ENCODE peak calls at places on chromosomes 6 and 20, in four cellular contexts. Z is GM23338, N is GM12878, E is H1. M is an unnamed sample.

GRCh38 chr20:12177657-12178293 is 260.1 kb downstream of the BTBD3 start:
- DNase-seq in N (no peak), E (no peak), Z (no peak), M (no peak)

GRCh38 chr6:37787216-37787615 is 32.3 kb upstream of the ZFAND3 start:
- DNase-seq in N (no peak), Z (no peak), E (no peak), M (no peak)

GRCh38 chr6:5511924-5512323 is 250.6 kb downstream of the FARS2 start:
- DNase-seq in Z (no peak), E (no peak), N (no peak), M (no peak)

GRCh38 chr20:24991897-24992419 is 593 bp downstream of the APMAP start:
- DNase-seq in Z (peak), N (no peak), E (no peak), M (peak)

GRCh38 chr20:58003525-58003924 is 224.9 kb downstream of the ANKRD60 start:
- DNase-seq in Z (no peak), N (no peak), E (no peak), M (no peak)

GRCh38 chr6:115969207-115969929 is 91.3 kb downstream of the FRK start:
- DNase-seq in E (peak), N (no peak), Z (peak), M (peak)

GRCh38 chr6:136550330-136551071 is at the start of gene MAP7:
- DNase-seq in N (no peak), E (peak), Z (peak), M (peak)

GRCh38 chr6:137332637-137333228 is 113.5 kb upstream of the IFNGR1 start:
- DNase-seq in Z (no peak), N (no peak), E (no peak), M (no peak)

GRCh38 chr6:31586596-31586995 is 519 bp downstream of the LST1 start:
- DNase-seq in Z (no peak), N (no peak), E (no peak), M (no peak)

GRCh38 chr6:30411515-30412207 is 66.7 kb downstream of the RPP21 start:
- DNase-seq in N (no peak), Z (peak), E (peak), M (peak)

GRCh38 chr6:75800708-75801505 is 51.9 kb downstream of the MYO6 start:
- DNase-seq in N (no peak), E (no peak), Z (no peak), M (no peak)

GRCh38 chr20:18541741-18542140 is 25.5 kb upstream of the SMIM26 start:
- DNase-seq in Z (no peak), N (no peak), E (no peak), M (no peak)

GRCh38 chr6:29965873-29966601 is 23.7 kb downstream of the HLA-A start:
- DNase-seq in E (no peak), N (peak), Z (peak), M (no peak)

GRCh38 chr6:7108964-7109836 is 1.4 kb downstream of the RREB1 start:
- DNase-seq in E (no peak), N (no peak), Z (peak), M (peak)

GRCh38 chr20:48758206-48758820 is 69.5 kb downstream of the PREX1 start:
- DNase-seq in Z (no peak), E (no peak), N (no peak), M (no peak)

GRCh38 chr6:18388942-18389341 is 1.8 kb downstream of the RNF144B start:
- DNase-seq in N (no peak), Z (peak), E (no peak), M (no peak)

GRCh38 chr6:101516553-101516952 is 123.0 kb downstream of the GRIK2 start:
- DNase-seq in E (no peak), Z (no peak), N (no peak), M (no peak)

GRCh38 chr6:6546318-6547110 is 42.0 kb upstream of the LY86 start:
- DNase-seq in Z (peak), E (no peak), N (no peak), M (peak)

GRCh38 chr20:62476074-62476838 is 461 bp upstream of the GATA5 start:
- DNase-seq in N (no peak), E (no peak), Z (peak), M (peak)

GRCh38 chr6:169648617-169649016 is 53.2 kb downstream of the WDR27 start:
- DNase-seq in Z (no peak), N (no peak), E (no peak), M (no peak)

GRCh38 chr20:17536944-17537444 is 5.8 kb upstream of the BFSP1 start:
- DNase-seq in E (peak), N (no peak), Z (peak), M (peak)

GRCh38 chr20:14785065-14785743 is 447.8 kb upstream of the FLRT3 start:
- DNase-seq in Z (no peak), N (no peak), E (no peak), M (no peak)

GRCh38 chr20:51534764-51535386 is 7.6 kb downstream of the NFATC2 start:
- DNase-seq in Z (no peak), N (no peak), E (no peak), M (no peak)
- TF ChIP-seq CREB1 in Z (no peak), N (no peak), E (no peak), M (no peak)

GRCh38 chr20:61159940-61160688 is 91.9 kb upstream of the CDH4 start:
- DNase-seq in E (no peak), N (no peak), Z (no peak), M (no peak)

GRCh38 chr20:61166324-61166723 is 85.7 kb upstream of the CDH4 start:
- DNase-seq in E (no peak), N (no peak), Z (no peak), M (no peak)

GRCh38 chr20:61162506-61162905 is 89.6 kb upstream of the CDH4 start:
- DNase-seq in E (no peak), N (no peak), Z (no peak), M (no peak)

GRCh38 chr20:61161649-61162210 is 90.3 kb upstream of the CDH4 start:
- DNase-seq in E (no peak), N (no peak), Z (no peak), M (no peak)

DNA sequence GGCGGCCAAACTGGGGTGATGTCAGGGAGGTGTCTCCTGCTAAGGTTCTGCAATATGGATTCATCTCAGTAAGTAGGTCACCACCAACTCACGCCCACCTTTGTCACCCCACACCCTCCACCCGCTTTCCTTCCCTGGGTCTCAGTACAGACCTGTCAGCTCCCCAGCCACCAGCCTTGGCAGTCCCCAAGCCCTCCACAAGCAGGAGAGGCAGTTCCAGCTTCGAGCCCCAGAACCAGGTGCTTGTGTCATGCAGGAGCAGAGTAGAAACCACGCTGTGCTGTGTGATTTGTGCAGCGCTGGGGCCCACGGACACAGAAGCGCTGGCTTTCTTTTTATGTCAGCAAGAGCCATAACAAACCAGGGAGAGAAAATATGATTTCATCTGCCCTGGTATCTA is 89.0 kb upstream of the CDH4 start:
- DNase-seq in N (no peak), E (no peak), Z (no peak), M (no peak)
- TF ChIP-seq CREB1 in N (no peak), E (no peak), Z (no peak), M (no peak)

GRCh38 chr6:113696960-113697359 is 160.2 kb upstream of the MARCKS start:
- DNase-seq in E (no peak), Z (no peak), N (no peak), M (no peak)
- TF ChIP-seq CREB1 in E (no peak), Z (no peak), N (no peak), M (no peak)

DNA sequence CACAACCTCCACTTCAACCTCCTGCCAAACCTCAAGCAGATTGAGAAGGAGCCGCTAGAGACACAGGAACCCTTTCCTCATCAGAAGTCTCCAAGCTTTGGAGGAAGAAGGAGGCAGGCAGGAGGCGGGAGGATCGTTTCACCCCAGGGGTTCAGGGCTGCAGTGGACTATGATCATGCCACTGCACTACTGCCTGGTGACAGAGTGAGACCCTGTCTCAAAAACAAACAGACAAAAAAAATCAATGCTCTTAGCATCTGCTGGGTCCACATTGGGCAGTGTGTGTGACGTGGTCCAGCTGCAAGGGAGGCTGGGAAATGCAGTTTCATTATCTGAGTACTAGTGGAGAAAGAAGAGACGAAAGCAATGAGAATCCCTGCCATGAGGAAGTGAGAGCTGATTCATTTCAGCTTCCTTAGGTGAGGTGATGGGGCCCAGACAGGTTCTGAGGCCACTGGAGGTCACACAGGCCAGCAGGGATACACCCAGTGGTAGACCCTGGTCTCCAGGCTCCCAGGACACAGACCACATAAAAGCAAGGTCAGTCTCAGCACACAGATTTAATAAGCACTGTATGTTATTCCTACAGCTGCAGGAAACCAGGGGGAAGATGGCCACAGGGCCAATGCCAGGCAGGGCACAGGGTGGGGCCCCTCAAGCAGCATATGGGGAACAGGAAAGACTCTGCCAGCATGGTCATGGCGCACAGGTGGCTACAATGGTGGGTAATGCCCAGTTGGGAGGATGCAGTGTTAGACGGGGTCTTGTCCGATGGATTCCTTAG is 4.3 kb downstream of the GFRA4 start:
- DNase-seq in Z (no peak), E (no peak), N (peak), M (no peak)
- TF ChIP-seq CREB1 in Z (no peak), E (no peak), N (peak), M (no peak)

DNA sequence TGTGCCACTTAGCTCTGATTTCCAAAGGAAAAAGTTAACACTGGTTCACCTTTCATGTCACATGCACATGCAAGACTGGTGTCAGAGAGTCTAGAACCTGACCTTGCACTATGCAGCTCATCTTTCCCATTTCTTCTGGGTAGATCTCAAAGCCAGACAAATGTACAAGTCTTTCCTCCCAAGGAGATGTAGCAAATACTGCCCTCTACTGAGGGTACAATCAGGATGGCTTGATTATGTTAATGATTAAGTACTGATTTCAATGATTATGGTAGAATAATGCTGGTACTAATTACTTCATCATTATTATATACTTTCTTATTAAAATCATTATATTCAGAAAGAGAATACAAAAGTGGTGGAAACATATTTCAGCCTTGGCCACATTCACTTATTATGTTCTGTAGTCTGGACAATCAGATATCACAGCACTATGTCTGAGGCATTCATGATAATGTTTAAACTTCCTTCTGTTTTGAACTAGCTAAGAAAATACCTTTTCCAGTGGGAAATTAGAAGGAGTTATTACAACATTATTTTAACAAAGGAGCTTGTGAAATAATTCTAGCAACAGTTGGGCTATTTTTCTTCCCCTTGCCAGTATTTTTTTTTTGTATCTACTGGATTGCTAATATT is 68.5 kb upstream of the FOXO3 start:
- DNase-seq in E (no peak), Z (peak), N (no peak), M (no peak)
- TF ChIP-seq CREB1 in E (no peak), Z (no peak), N (no peak), M (no peak)

GRCh38 chr20:37492096-37492625 is 28.9 kb upstream of the NNAT start:
- DNase-seq in N (no peak), Z (no peak), E (no peak), M (no peak)

GRCh38 chr20:37490670-37491350 is 30.2 kb upstream of the NNAT start:
- DNase-seq in N (no peak), Z (no peak), E (no peak), M (no peak)

GRCh38 chr20:37494301-37494700 is 26.7 kb upstream of the NNAT start:
- DNase-seq in N (no peak), Z (no peak), E (no peak), M (no peak)

GRCh38 chr20:37494796-37495195 is 26.3 kb upstream of the NNAT start:
- DNase-seq in Z (no peak), N (no peak), E (no peak), M (no peak)

DNA sequence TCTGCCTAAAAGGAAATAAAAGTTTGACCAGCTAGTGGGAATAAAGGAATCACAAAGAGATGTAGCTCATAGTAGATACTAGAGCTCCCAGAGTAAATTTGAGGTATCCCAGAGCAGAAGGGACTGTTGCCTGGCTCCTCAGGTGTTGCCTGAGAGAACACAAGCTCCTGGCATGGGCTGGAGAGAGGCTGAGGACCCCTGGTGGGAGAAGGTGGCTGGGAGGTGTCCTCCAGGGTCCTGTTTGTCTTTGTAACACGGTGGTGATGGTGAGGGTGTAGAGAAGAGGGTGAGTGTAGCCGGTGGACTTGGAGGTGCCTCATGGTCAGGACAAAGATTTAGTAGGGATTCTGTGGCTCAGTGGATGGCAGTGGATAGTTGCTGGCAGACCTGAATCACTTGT is 28.1 kb upstream of the NNAT start:
- DNase-seq in Z (no peak), N (no peak), E (no peak), M (no peak)
- TF ChIP-seq CREB1 in Z (no peak), N (no peak), E (no peak), M (no peak)

DNA sequence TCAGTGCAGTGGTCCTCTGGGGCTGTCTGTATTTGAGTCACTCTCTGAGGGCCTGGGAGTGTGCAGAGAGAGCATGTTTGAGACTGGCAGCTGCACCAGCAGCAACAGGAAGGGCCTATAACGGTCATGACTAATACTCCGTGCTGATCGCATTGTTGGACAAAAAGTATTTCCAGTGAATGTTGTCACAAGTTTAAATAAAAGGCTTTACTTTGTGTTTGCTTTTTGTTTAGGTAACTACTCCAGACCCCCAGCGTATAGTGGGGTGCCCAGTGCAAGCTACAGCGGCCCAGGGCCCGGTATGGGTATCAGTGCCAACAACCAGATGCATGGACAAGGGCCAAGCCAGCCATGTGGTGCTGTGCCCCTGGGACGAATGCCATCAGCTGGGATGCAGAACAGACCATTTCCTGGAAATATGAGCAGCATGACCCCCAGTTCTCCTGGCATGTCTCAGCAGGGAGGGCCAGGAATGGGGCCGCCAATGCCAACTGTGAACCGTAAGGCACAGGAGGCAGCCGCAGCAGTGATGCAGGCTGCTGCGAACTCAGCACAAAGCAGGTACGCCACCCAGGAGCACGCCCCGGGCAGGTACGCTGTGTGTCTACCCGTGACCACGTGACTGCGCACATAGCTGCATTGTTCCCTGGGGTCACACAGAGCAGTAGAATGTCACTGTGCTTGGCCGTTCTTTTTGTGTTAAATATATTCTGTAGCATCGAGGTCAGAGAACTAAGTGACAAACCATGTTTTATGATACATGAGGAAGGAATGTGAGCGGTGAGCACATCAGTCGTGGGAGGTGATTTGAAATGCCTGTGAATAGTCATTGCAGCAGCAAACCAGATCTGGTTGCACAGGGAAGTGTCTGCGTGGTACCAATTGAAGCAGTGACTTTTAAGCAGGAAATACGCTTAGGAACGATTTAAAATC is 174.7 kb downstream of the TMEM242 start:
- DNase-seq in N (no peak), Z (no peak), E (no peak), M (no peak)
- TF ChIP-seq CREB1 in N (no peak), Z (no peak), E (no peak), M (no peak)

M was measured in WTC11.